ENCODE peak calls at places on chromosomes 5 and 9, in ten cellular contexts. W is H1, U is stomach, G is suprapubic skin, Z is GM12878, A is K562, R is breast epithelium, C is HCT116, O is sigmoid colon, Q is upper lobe of left lung. H is an unnamed sample.

GRCh38 chr9:114216081-114216480 is 60.7 kb downstream of the COL27A1 start:
- DNase-seq in Q (no peak), O (no peak), Z (no peak), C (no peak), A (no peak), U (peak; percentile 74), W (no peak), G (no peak), R (peak; percentile 43), H (no peak)

GRCh38 chr5:120516799-120517198 is 52.7 kb downstream of the PRR16 start:
- DNase-seq in R (no peak), C (no peak), W (no peak), A (no peak), Q (no peak), O (no peak), U (no peak), G (no peak), Z (no peak), H (no peak)

GRCh38 chr9:122205176-122205575 is 23.6 kb downstream of the LHX6 start:
- DNase-seq in C (no peak), R (no peak), A (no peak), Z (no peak), Q (no peak), O (no peak), G (no peak), W (no peak), U (no peak), H (no peak)

GRCh38 chr9:130912932-130913598 is 16.5 kb upstream of the QRFP start:
- DNase-seq in C (no peak), Q (no peak), W (no peak), A (no peak), U (no peak), R (no peak), G (no peak), O (peak; percentile 82), Z (no peak), H (no peak)

GRCh38 chr5:169280286-169280685 is 20.7 kb downstream of the SLIT3 start:
- DNase-seq in G (no peak), Q (no peak), Z (no peak), A (no peak), O (no peak), U (no peak), W (no peak), C (no peak), R (no peak), H (no peak)

GRCh38 chr9:6938447-6938846 is 180.7 kb downstream of the KDM4C start:
- DNase-seq in A (no peak), W (no peak), Z (no peak), U (no peak), Q (no peak), O (no peak), G (no peak), R (no peak), C (no peak), H (no peak)

GRCh38 chr9:89815903-89816573 is 211.2 kb downstream of the GADD45G start:
- DNase-seq in Q (no peak), A (no peak), R (no peak), C (no peak), O (peak; percentile 90), Z (peak; percentile 69), U (no peak), G (no peak), W (no peak), H (no peak)

GRCh38 chr9:6564868-6565267 is 80.7 kb downstream of the GLDC start:
- DNase-seq in O (no peak), Q (no peak), C (no peak), G (no peak), U (no peak), A (no peak), W (no peak), R (no peak), Z (no peak), H (no peak)

GRCh38 chr5:68460147-68460760 is 244.7 kb downstream of the PIK3R1 start:
- DNase-seq in U (no peak), Z (no peak), W (no peak), Q (no peak), R (no peak), A (peak; percentile 86), O (no peak), G (no peak), C (peak; percentile 60), H (peak; percentile 26)

GRCh38 chr5:159040181-159040580 is 59.5 kb downstream of the EBF1 start:
- DNase-seq in Q (no peak), A (no peak), Z (peak; percentile 56), U (no peak), W (no peak), O (no peak), R (no peak), C (no peak), G (no peak), H (no peak)

GRCh38 chr5:149195337-149195887 is 54.1 kb downstream of the ABLIM3 start:
- DNase-seq in W (peak; percentile 24), Q (no peak), C (no peak), O (no peak), Z (no peak), A (no peak), G (no peak), U (no peak), R (no peak), H (no peak)

GRCh38 chr9:92294297-92294676 is 790 bp upstream of the IARS1 start:
- DNase-seq in G (no peak), R (no peak), U (no peak), O (peak; percentile 60), C (no peak), Q (no peak), W (no peak), Z (no peak), A (peak; percentile 50), H (no peak)

GRCh38 chr9:112939418-112939817 is 48.7 kb upstream of the SLC46A2 start:
- DNase-seq in W (no peak), G (no peak), Q (no peak), C (no peak), R (no peak), A (no peak), U (no peak), O (no peak), Z (no peak), H (no peak)

GRCh38 chr5:78972654-78973428 is 12.3 kb downstream of the ARSB start:
- DNase-seq in Q (no peak), W (no peak), O (no peak), Z (no peak), R (no peak), C (no peak), G (peak; percentile 67), A (no peak), U (peak; percentile 43), H (peak; percentile 42)

GRCh38 chr9:135951889-135952663 is 9.1 kb downstream of the UBAC1 start:
- DNase-seq in A (peak; percentile 99), O (no peak), W (no peak), C (peak; percentile 56), U (peak; percentile 35), R (no peak), Z (no peak), Q (no peak), G (no peak), H (no peak)

DNA sequence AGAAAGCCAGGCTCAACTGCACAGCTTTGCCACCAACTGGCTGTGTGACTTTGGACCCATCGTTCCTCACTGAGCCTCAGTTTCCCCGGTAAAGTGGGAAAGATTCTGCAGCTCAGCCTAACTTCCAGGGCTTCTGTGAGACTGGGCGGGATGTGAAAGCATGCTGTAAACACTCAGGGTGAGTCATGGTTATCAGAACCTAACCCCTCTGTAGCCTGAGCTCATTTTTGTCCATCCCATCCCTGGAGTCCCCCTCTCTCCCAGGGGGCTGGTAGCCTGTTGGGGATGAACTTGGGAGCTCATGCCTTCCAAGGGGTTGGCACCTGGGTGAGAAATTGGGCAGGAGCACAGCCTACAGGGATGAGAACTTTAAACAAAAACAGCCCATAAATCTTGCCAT is 2.3 kb downstream of the CCDC69 start:
- DNase-seq in W (no peak), Z (no peak), A (no peak), R (no peak), U (no peak), O (no peak), Q (no peak), G (no peak), C (no peak), H (no peak)
- H3K4me3 ChIP-seq in W (no peak overlapping the region), Z (peak overlapping the region; percentile 97), A (no peak overlapping the region), R (no peak overlapping the region), U (peak overlapping the region; percentile 87), O (peak overlapping the region; percentile 95), Q (peak overlapping the region; percentile 98), G (peak overlapping the region; percentile 74), C (no peak overlapping the region), H (peak overlapping the region; percentile 3)

GRCh38 chr9:34990908-34991832 is 1.6 kb downstream of the DNAJB5 start:
- DNase-seq in Q (no peak), G (peak; percentile 60), O (no peak), U (no peak), W (no peak), R (no peak), C (no peak), A (no peak), Z (no peak), H (no peak)
- TF ChIP-seq POLR2A in Q (no peak), G (no peak), O (no peak), U (no peak), W (no peak), R (no peak), C (no peak), A (no peak), Z (no peak), H (no peak)

GRCh38 chr9:15423328-15423985 is 781 bp downstream of the SNAPC3 start:
- DNase-seq in G (no peak), W (no peak), Z (no peak), U (no peak), A (peak; percentile 16), Q (no peak), R (no peak), O (no peak), C (no peak), H (no peak)

GRCh38 chr9:15426019-15426418 is 3.3 kb downstream of the SNAPC3 start:
- DNase-seq in R (no peak), Z (peak; percentile 73), W (no peak), U (no peak), O (no peak), C (no peak), Q (no peak), A (peak; percentile 55), G (no peak), H (no peak)

GRCh38 chr9:15420796-15421195 is 1.9 kb upstream of the SNAPC3 start:
- DNase-seq in O (no peak), G (no peak), A (no peak), Z (no peak), U (no peak), Q (no peak), C (no peak), W (no peak), R (no peak), H (no peak)

GRCh38 chr9:15421532-15421931 is 1.1 kb upstream of the SNAPC3 start:
- DNase-seq in U (no peak), Z (no peak), R (no peak), W (no peak), Q (no peak), A (no peak), O (no peak), C (no peak), G (no peak), H (peak; percentile 32)

GRCh38 chr9:15422355-15423327 is at the start of gene SNAPC3:
- DNase-seq in Q (peak; percentile 96), C (peak; percentile 83), R (peak; percentile 83), U (peak; percentile 94), Z (peak; percentile 81), A (peak; percentile 93), O (peak; percentile 96), W (peak; percentile 95), G (peak; percentile 95), H (peak; percentile 97)
- TF ChIP-seq POLR2AphosphoS5 in Q (peak; percentile 90), C (peak; percentile 89), R (peak; percentile 79), U (peak; percentile 88), Z (peak; percentile 72), A (peak; percentile 61), O (peak; percentile 88), W (peak; percentile 80), G (peak; percentile 82), H (peak; percentile 90)

GRCh38 chr5:153456993-153457392 is 33.5 kb upstream of the GRIA1 start:
- DNase-seq in R (no peak), Q (no peak), U (no peak), Z (no peak), O (no peak), A (no peak), W (no peak), C (no peak), G (no peak), H (no peak)
- H3K4me3 ChIP-seq in R (no peak overlapping the region), Q (no peak overlapping the region), U (no peak overlapping the region), Z (no peak overlapping the region), O (no peak overlapping the region), A (no peak overlapping the region), W (no peak overlapping the region), C (no peak overlapping the region), G (no peak overlapping the region), H (no peak overlapping the region)